ENCODE peak calls at places on chromosomes 12 and 14, in six cellular contexts. Z is dorsolateral prefrontal cortex, U is GM12864, Q is fibroblast of mammary gland, J is ovary, Y is foreskin fibroblast. X is an unnamed sample.

GRCh38 chr12:68138480-68138879 is 21.1 kb downstream of the IFNG start:
- DNase-seq in Z (no peak), U (no peak), Q (no peak), J (no peak), Y (no peak), X (no peak)

GRCh38 chr14:95033851-95034622 is 123.3 kb downstream of the DICER1 start:
- DNase-seq in Z (no peak), U (no peak), Q (no peak), J (no peak), Y (no peak), X (no peak)

GRCh38 chr12:19190292-19191031 is 60.9 kb downstream of the PLEKHA5 start:
- DNase-seq in Z (no peak), U (no peak), Q (peak; percentile 70), J (no peak), Y (peak; percentile 72), X (no peak)

GRCh38 chr12:14691560-14691959 is 4.8 kb downstream of the GUCY2C start:
- DNase-seq in Z (no peak), U (no peak), Q (peak; percentile 3), J (no peak), Y (no peak), X (peak; percentile 27)

GRCh38 chr12:59459966-59460365 is 135.9 kb upstream of the SLC16A7 start:
- DNase-seq in Z (no peak), U (no peak), Q (peak; percentile 28), J (no peak), Y (peak; percentile 62), X (no peak)

GRCh38 chr12:113980537-113981337 is 14.6 kb upstream of the RBM19 start:
- DNase-seq in Z (peak; percentile 15), U (peak; percentile 26), Q (peak; percentile 75), J (no peak), Y (peak; percentile 89), X (peak; percentile 30)

GRCh38 chr14:47155395-47155794 is 503.8 kb upstream of the RPL10L start:
- DNase-seq in Z (no peak), U (no peak), Q (no peak), J (no peak), Y (no peak), X (no peak)

GRCh38 chr12:62866451-62867082 is 68.4 kb downstream of the PPM1H start:
- DNase-seq in Z (no peak), U (no peak), Q (no peak), J (no peak), Y (peak; percentile 70), X (peak; percentile 10)

GRCh38 chr12:123839826-123840225 is 77.7 kb downstream of the DNAH10 start:
- DNase-seq in Z (no peak), U (no peak), Q (no peak), J (no peak), Y (no peak), X (no peak)

GRCh38 chr12:1666685-1667162 is 24.1 kb upstream of the ADIPOR2 start:
- DNase-seq in Z (no peak), U (no peak), Q (no peak), J (no peak), Y (no peak), X (no peak)

GRCh38 chr14:20720741-20721140 is 24.9 kb upstream of the EDDM3A start:
- DNase-seq in Z (no peak), U (no peak), Q (no peak), J (no peak), Y (no peak), X (no peak)

GRCh38 chr12:39440101-39440500 is 2.8 kb downstream of the KIF21A start:
- DNase-seq in Z (no peak), U (no peak), Q (no peak), J (no peak), Y (no peak), X (no peak)

GRCh38 chr14:63982156-63982555 is 129.4 kb downstream of the SYNE2 start:
- DNase-seq in Z (no peak), U (no peak), Q (no peak), J (no peak), Y (no peak), X (no peak)

GRCh38 chr14:102786758-102787157 is 9.5 kb downstream of the TRAF3 start:
- DNase-seq in Z (no peak), U (no peak), Q (peak; percentile 54), J (no peak), Y (peak; percentile 32), X (no peak)

GRCh38 chr12:49965836-49966235 is 4.2 kb downstream of the AQP5 start:
- DNase-seq in Z (no peak), U (no peak), Q (no peak), J (no peak), Y (no peak), X (peak; percentile 57)

GRCh38 chr14:24426912-24427536 is 2.4 kb downstream of the CBLN3 start:
- DNase-seq in Z (peak; percentile 95), U (no peak), Q (no peak), J (peak; percentile 33), Y (no peak), X (no peak)

GRCh38 chr12:40331886-40332285 is 107.1 kb downstream of the LRRK2 start:
- DNase-seq in Z (no peak), U (no peak), Q (peak; percentile 24), J (no peak), Y (no peak), X (no peak)

GRCh38 chr14:54420478-54421116 is 20.6 kb downstream of the CNIH1 start:
- DNase-seq in Z (no peak), U (no peak), Q (peak; percentile 67), J (no peak), Y (peak; percentile 78), X (peak; percentile 27)

GRCh38 chr12:45730116-45730841 is 773 bp downstream of the ARID2 start:
- DNase-seq in Z (peak; percentile 56), U (no peak), Q (peak; percentile 45), J (peak; percentile 72), Y (peak; percentile 68), X (peak; percentile 48)

GRCh38 chr12:90065301-90065801 is 356.7 kb upstream of the ATP2B1 start:
- DNase-seq in Z (no peak), U (no peak), Q (peak; percentile 31), J (no peak), Y (peak; percentile 25), X (no peak)

DNA sequence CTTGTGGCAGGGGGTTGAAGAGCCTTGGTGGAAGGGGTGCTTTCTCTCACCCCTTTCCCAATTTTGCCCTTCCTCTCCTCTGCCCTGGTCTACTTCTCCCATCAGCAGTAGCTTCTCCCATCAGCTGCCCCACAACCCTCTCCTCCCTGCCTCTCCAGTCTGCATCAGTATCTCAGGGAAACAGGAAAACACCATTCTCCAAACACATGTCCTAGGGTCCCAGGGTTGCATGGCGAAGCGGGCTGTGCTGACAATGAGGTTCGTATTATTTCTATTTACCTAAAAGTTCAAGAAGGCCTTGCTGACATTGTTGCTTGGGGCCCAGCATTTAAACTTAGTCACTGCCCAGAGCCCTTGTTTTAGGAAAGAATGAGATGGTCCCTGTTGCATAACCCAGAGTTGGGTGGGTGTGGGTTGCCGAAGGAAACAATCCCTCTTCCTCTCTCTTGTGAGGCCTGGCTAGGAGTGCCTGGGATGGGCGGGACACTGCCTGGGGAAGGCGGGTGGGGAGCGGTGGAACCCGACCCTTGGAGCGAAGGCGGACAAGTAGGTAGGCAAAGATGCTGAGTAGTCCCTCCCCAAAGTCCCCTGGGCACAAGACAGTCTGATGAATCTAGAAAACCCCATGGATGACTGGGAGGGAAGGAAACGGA is 1.3 kb upstream of the IGFBP6 start:
- DNase-seq in Z (no peak), U (no peak), Q (peak; percentile 95), J (peak; percentile 78), Y (peak; percentile 98), X (no peak)
- H3K4me3 ChIP-seq in Z (peak overlapping the region; percentile 63), U (no peak overlapping the region), Q (peak overlapping the region; percentile 63), J (peak overlapping the region; percentile 51), Y (peak overlapping the region; percentile 84), X (no peak overlapping the region)

DNA sequence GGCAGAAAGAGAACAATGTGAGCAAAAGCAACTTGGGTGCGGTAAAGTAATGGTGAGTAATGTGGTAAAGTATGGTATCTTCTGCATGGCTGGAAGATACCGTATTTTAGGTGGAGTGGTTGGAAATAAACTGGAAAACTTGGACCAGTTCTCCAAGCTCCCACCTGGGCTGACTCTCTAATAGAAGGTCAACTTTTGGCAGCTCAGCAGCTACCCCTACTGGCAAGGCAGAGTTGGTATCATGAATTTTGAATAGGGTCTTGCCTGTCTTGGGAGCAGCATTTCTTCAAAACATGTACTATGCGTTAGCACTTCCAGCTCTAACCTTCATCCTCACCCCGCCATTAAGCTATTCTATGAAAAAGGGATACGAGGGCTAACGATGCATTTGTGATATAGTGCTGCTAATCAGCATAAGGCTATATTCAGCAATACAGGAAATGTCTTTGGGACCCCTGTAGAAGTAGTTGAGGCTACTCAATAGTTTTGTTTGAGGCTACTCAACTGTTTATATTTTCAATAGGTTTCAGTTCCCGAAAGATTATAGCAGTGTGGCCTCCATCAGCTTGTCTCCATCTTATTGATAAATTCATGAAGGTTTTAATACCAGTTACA is 276.3 kb upstream of the FAR2 start:
- DNase-seq in Z (no peak), U (no peak), Q (peak; percentile 75), J (no peak), Y (peak; percentile 81), X (peak; percentile 27)
- TF ChIP-seq CTCF in Z (peak; percentile 65), U (peak; percentile 88), Q (peak; percentile 93), J (no peak), Y (peak; percentile 89), X (peak; percentile 61)

DNA sequence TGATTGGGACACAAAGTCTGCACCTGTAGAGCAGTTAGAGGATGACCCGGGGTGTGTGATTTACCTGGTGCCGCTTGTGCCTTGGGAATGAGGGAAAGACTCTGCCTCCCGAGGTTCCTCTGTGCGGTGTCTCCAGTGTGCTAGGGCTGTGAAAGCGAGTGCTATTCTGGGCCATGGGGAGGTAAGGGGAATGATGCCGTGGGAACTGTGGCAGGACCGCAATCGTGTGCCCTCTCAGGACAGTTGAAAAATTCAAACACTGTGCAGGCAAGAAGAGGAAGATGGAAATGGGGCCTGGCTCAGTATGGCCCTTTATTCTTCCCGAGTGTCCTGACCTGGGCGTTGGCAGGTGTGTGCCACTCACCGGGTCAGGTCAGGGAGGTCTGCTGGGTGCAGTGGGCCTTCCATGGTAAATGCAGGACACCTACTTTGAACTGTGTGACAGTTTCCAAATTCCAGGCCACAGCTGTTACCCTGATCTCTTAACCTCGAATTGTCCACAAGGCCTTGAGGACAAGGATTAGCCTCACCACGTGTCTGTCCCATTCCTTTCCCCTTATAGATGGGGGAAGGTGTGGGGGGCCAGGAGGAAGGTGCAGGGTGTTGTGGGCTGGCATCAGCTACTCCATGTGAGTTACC is 1.4 kb downstream of the SIVA1 start:
- DNase-seq in Z (no peak), U (no peak), Q (no peak), J (no peak), Y (no peak), X (no peak)
- H3K4me3 ChIP-seq in Z (peak overlapping the region; percentile 100), U (peak overlapping the region; percentile 70), Q (peak overlapping the region; percentile 81), J (peak overlapping the region; percentile 94), Y (peak overlapping the region; percentile 86), X (no peak overlapping the region)

GRCh38 chr12:32397703-32398102 is 1.7 kb upstream of the FGD4 start:
- DNase-seq in Z (no peak), U (no peak), Q (no peak), J (no peak), Y (no peak), X (no peak)

GRCh38 chr12:32400866-32401265 is 1.5 kb downstream of the FGD4 start:
- DNase-seq in Z (no peak), U (no peak), Q (no peak), J (no peak), Y (no peak), X (no peak)

GRCh38 chr12:32400114-32400672 is 835 bp downstream of the FGD4 start:
- DNase-seq in Z (no peak), U (no peak), Q (no peak), J (no peak), Y (no peak), X (no peak)

GRCh38 chr12:32399045-32399372 is 349 bp upstream of the FGD4 start:
- DNase-seq in Z (no peak), U (no peak), Q (no peak), J (no peak), Y (no peak), X (no peak)

GRCh38 chr12:32399373-32400113 is at the start of gene FGD4:
- DNase-seq in Z (peak; percentile 81), U (peak; percentile 16), Q (peak; percentile 66), J (peak; percentile 93), Y (peak; percentile 89), X (peak; percentile 93)
- TF ChIP-seq CTCF in Z (peak; percentile 49), U (peak; percentile 37), Q (peak; percentile 7), J (peak; percentile 56), Y (peak; percentile 30), X (peak; percentile 37)

X was measured in thyroid gland.